ENCODE peak calls at places on chromosomes 6 and 20, in seven cellular contexts. F, U, P, W, N, E and J are unnamed samples. For H3K36me3, the result is how much of the 10 kb centered on the place peaks cover.

GRCh38 chr20:47295921-47296426 is 60.5 kb downstream of the ZMYND8 start:
- DNase-seq in F (no peak), U (no peak), P (no peak), W (no peak), N (peak), E (peak), J (no peak)

GRCh38 chr20:63101781-63102719 is 95.3 kb upstream of the BHLHE23 start:
- DNase-seq in F (peak), U (peak), P (peak), W (peak), N (peak), E (peak), J (peak)

GRCh38 chr20:32543570-32544259 is 41.4 kb downstream of the NOL4L start:
- DNase-seq in F (no peak), U (no peak), P (no peak), W (no peak), N (no peak), E (no peak), J (no peak)

GRCh38 chr6:134797400-134798113 is 152.3 kb downstream of the ALDH8A1 start:
- DNase-seq in F (no peak), U (no peak), P (no peak), W (no peak), N (no peak), E (no peak), J (no peak)

GRCh38 chr6:46983007-46983411 is 59.1 kb downstream of the ADGRF1 start:
- DNase-seq in F (no peak), U (no peak), P (no peak), W (no peak), N (peak), E (peak), J (peak)

GRCh38 chr20:40251284-40251932 is 437.6 kb downstream of the MAFB start:
- DNase-seq in F (peak), U (peak), P (no peak), W (no peak), N (no peak), E (peak), J (peak)

GRCh38 chr6:165218816-165219215 is 90.6 kb downstream of the C6orf118 start:
- DNase-seq in F (no peak), U (no peak), P (no peak), W (no peak), N (peak), E (peak), J (no peak)

GRCh38 chr20:53763707-53764415 is 170.2 kb upstream of the ZNF217 start:
- DNase-seq in F (no peak), U (peak), P (no peak), W (no peak), N (peak), E (no peak), J (peak)

GRCh38 chr6:149325648-149326236 is 8.2 kb downstream of the TAB2 start:
- DNase-seq in F (no peak), U (no peak), P (no peak), W (no peak), N (no peak), E (no peak), J (no peak)

GRCh38 chr6:79570802-79571367 is 33.7 kb upstream of the LCA5 start:
- DNase-seq in F (peak), U (no peak), P (no peak), W (no peak), N (no peak), E (peak), J (no peak)

GRCh38 chr20:3071610-3072529 is at the start of gene OXT:
- DNase-seq in F (no peak), U (no peak), P (peak), W (peak), N (no peak), E (no peak), J (peak)

GRCh38 chr20:33796263-33796906 is 14.8 kb upstream of the CHMP4B start:
- DNase-seq in F (no peak), U (no peak), P (peak), W (no peak), N (no peak), E (peak), J (peak)

GRCh38 chr6:89605861-89606260 is 32.7 kb downstream of the LYRM2 start:
- DNase-seq in F (no peak), U (no peak), P (no peak), W (no peak), N (no peak), E (no peak), J (no peak)

GRCh38 chr20:57155415-57155814 is 111.0 kb downstream of the BMP7 start:
- DNase-seq in F (no peak), U (no peak), P (no peak), W (no peak), N (no peak), E (no peak), J (no peak)

GRCh38 chr6:111417946-111418345 is 65.1 kb downstream of the REV3L start:
- DNase-seq in F (no peak), U (no peak), P (no peak), W (no peak), N (peak), E (peak), J (no peak)

GRCh38 chr6:50975216-50975615 is 156.5 kb downstream of the TFAP2B start:
- DNase-seq in F (no peak), U (no peak), P (no peak), W (no peak), N (no peak), E (no peak), J (no peak)
- H3K4me3 ChIP-seq in F (no peak), U (no peak), P (no peak), W (no peak), N (no peak), E (no peak), J (no peak)

GRCh38 chr6:170347091-170347490 is 40.5 kb downstream of the FAM120B start:
- DNase-seq in F (no peak), U (no peak), P (no peak), W (no peak), N (no peak), E (peak), J (no peak)
- H3K36me3 ChIP-seq in F (under half), U (under half), P (under half), W (under half), N (under half), E (under half), J (under half)

GRCh38 chr6:45775026-45775697 is 240.5 kb downstream of the CLIC5 start:
- DNase-seq in F (no peak), U (no peak), P (no peak), W (no peak), N (no peak), E (no peak), J (no peak)

GRCh38 chr6:45772886-45773285 is 242.8 kb downstream of the CLIC5 start:
- DNase-seq in F (no peak), U (no peak), P (no peak), W (no peak), N (peak), E (no peak), J (no peak)

GRCh38 chr6:45773906-45774305 is 241.8 kb downstream of the CLIC5 start:
- DNase-seq in F (no peak), U (no peak), P (no peak), W (no peak), N (no peak), E (no peak), J (no peak)
- H3K4me3 ChIP-seq in F (no peak), U (no peak), P (no peak), W (no peak), N (no peak), E (no peak), J (no peak)

GRCh38 chr20:58995461-58996225 is 11.4 kb downstream of the CTSZ start:
- DNase-seq in F (no peak), U (no peak), P (no peak), W (no peak), N (no peak), E (peak), J (no peak)
- H3K36me3 ChIP-seq in F (under half), U (under half), P (half or more), W (under half), N (half or more), E (under half), J (under half)

DNA sequence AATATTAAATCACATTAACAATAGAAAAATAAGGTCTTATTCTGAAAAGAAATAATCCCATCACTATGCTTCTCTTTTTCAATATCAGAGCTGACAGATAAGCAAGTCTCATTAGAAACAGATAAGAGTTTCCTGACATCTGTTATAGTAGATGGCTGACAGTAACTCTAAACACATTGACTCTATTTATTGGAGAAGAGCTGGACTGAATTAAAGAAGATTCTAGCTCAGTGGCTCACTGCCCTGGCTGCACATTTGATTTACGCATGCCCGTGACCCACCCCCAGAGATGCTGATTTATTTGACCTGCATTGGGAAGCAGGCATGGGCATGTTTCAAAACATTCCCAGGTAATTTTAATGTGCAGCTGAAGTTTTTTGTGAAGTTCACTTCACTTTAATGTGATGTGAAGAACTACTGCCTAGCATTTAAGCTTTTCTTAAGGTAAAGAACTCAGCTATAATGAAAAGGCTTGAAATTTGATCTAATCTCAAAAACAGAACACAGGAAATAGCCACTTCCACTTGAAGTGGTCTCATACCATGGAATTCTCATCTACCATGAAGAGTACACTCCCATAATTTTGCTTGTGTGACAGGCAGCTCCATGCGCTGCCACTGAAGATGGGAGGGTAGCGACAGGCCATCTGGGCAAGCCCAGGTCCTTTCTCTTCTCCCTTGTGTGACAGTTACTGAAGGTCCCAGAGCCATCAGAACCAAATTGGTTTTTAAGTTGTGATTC is 162.3 kb downstream of the TPBG start:
- DNase-seq in F (no peak), U (no peak), P (no peak), W (no peak), N (no peak), E (no peak), J (no peak)
- H3K4me3 ChIP-seq in F (no peak), U (no peak), P (no peak), W (no peak), N (no peak), E (no peak), J (no peak)

GRCh38 chr6:15254074-15254975 is 8.5 kb downstream of the JARID2 start:
- DNase-seq in F (no peak), U (no peak), P (no peak), W (no peak), N (no peak), E (no peak), J (no peak)

GRCh38 chr6:15253107-15254073 is 7.5 kb downstream of the JARID2 start:
- DNase-seq in F (no peak), U (no peak), P (no peak), W (no peak), N (no peak), E (no peak), J (peak)

GRCh38 chr6:15255481-15256414 is 9.9 kb downstream of the JARID2 start:
- DNase-seq in F (peak), U (no peak), P (no peak), W (no peak), N (no peak), E (peak), J (peak)

GRCh38 chr6:15259766-15260098 is 13.9 kb downstream of the JARID2 start:
- DNase-seq in F (no peak), U (no peak), P (no peak), W (no peak), N (no peak), E (no peak), J (no peak)

DNA sequence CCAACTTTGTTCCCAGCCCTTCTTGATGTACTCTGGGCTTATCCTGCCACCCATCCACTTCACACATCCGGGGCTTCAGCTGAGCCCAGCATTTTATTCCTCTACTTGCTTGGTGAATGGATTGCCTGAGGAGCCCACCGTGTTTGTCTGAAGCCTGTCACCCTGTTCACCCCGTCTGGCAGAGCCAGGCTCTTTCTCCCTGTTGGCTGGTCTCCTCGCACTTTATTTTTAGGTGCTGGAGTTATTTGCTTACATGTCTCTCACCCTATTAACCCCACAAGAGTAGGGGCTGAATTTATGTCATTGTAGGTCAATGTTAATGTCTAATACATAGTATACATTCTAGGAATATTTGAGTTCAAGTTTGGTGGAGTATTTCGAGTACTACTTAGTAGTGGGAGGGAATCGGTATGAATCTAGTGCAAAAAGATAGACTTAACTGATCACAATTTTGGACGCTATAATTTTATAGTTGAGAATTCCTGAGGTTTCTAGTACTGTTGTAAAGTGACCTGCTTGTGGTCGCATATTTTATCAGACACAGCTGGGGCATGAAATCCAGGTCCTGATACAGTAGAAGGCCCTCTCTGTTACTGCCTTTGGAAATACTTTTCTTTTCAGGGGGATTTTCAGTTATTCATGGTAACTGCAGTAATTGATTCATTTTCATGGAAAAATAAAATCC is 10.8 kb downstream of the JARID2 start:
- DNase-seq in F (no peak), U (no peak), P (no peak), W (no peak), N (peak), E (no peak), J (no peak)
- H3K36me3 ChIP-seq in F (under half), U (under half), P (under half), W (under half), N (under half), E (under half), J (under half)

GRCh38 chr20:19670829-19671228 is 87.2 kb upstream of the RIN2 start:
- DNase-seq in F (no peak), U (no peak), P (no peak), W (no peak), N (no peak), E (no peak), J (no peak)
- H3K4me3 ChIP-seq in F (no peak), U (no peak), P (no peak), W (no peak), N (no peak), E (no peak), J (no peak)

DNA sequence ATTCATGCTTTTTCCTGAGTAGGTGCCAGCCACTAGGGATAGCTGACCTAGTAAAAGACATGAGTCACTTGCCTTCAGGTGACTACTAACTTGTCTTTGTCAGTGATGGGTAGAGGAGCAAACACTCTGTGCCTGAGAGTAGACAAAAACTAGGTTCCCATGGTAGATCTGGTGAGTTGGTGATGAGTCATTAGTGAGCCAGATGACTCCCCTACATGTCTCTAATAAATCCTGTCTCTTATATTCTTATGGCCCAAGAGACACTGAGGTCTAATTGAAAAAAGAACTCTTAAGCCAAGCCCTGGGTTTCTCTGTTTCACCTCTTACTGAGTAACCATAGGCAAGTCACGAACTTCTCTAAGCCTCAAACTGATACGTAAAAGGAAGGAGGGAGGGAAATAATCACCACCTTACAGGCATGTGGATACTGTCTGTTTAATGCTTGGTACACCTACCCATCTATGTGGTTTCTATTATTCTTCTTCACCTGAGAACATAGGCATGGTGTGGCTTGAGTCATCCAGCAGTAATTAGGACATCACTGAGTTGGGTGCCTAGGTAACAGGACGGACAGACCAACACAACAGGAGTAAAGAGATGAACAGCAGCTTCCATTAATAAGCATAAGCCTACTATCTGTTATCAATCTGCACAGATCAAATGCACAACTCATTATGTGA is 20.3 kb downstream of the TTPAL start:
- DNase-seq in F (no peak), U (no peak), P (no peak), W (no peak), N (peak), E (peak), J (no peak)
- H3K36me3 ChIP-seq in F (under half), U (under half), P (half or more), W (half or more), N (under half), E (under half), J (under half)